ENCODE peak calls at places on chromosomes 5 and 9, in four cellular contexts. One of them, this sample, is unnamed.

GRCh38 chr5:114700823-114701222 is 339.0 kb downstream of the KCNN2 start:
- DNase-seq in body of pancreas: no peak
- DNase-seq in mesendoderm: no peak
- DNase-seq in CD4-positive, alpha-beta memory T cell: no peak
- DNase-seq in this sample: no peak

GRCh38 chr5:140084466-140084865 is 29.4 kb upstream of the PURA start:
- DNase-seq in CD4-positive, alpha-beta memory T cell: no peak
- DNase-seq in mesendoderm: no peak
- DNase-seq in body of pancreas: peak; percentile 21
- DNase-seq in this sample: no peak

GRCh38 chr9:130129425-130130061 is 42.7 kb upstream of the NCS1 start:
- DNase-seq in CD4-positive, alpha-beta memory T cell: no peak
- DNase-seq in mesendoderm: no peak
- DNase-seq in body of pancreas: no peak
- DNase-seq in this sample: no peak

GRCh38 chr5:172915514-172915913 is 43.7 kb upstream of the RPL26L1 start:
- DNase-seq in CD4-positive, alpha-beta memory T cell: no peak
- DNase-seq in body of pancreas: no peak
- DNase-seq in mesendoderm: no peak
- DNase-seq in this sample: no peak

GRCh38 chr5:132426525-132427138 is 57.1 kb downstream of the SLC22A5 start:
- DNase-seq in body of pancreas: peak; percentile 61
- DNase-seq in CD4-positive, alpha-beta memory T cell: peak; percentile 44
- DNase-seq in mesendoderm: peak; percentile 96
- DNase-seq in this sample: peak; percentile 81

GRCh38 chr5:51383494-51384081 is 340 bp downstream of the ISL1 start:
- DNase-seq in CD4-positive, alpha-beta memory T cell: no peak
- DNase-seq in body of pancreas: no peak
- DNase-seq in mesendoderm: peak; percentile 83
- DNase-seq in this sample: no peak

GRCh38 chr5:66653380-66653779 is 57.2 kb downstream of the MAST4 start:
- DNase-seq in CD4-positive, alpha-beta memory T cell: no peak
- DNase-seq in body of pancreas: no peak
- DNase-seq in mesendoderm: peak; percentile 30
- DNase-seq in this sample: no peak

GRCh38 chr5:33271606-33272005 is 169.2 kb upstream of the TARS1 start:
- DNase-seq in body of pancreas: no peak
- DNase-seq in mesendoderm: no peak
- DNase-seq in CD4-positive, alpha-beta memory T cell: no peak
- DNase-seq in this sample: no peak

GRCh38 chr9:112554516-112554915 is 67.9 kb downstream of the KIAA1958 start:
- DNase-seq in CD4-positive, alpha-beta memory T cell: no peak
- DNase-seq in mesendoderm: no peak
- DNase-seq in body of pancreas: no peak
- DNase-seq in this sample: no peak

GRCh38 chr5:128927644-128928043 is 37.6 kb upstream of the SLC27A6 start:
- DNase-seq in mesendoderm: no peak
- DNase-seq in CD4-positive, alpha-beta memory T cell: no peak
- DNase-seq in body of pancreas: no peak
- DNase-seq in this sample: no peak

DNA sequence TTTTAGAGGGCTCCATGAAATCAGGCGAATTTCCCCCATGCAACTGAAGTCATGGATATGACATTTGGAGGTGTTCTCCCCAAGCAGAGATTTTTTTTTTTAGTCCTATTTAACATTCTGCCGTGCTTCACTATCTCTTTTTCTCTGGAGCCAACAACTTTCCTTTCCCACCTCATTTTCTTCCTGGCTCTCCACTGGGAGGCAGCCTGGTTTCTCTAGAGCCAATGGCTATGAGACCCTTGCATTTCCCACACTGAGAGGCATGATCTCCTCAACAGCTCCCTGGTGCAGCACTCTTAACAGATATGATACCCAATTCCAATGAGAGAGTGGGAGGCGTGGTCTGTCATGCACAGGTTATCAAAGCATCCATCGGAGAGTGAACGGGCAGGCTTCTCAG is 310.8 kb downstream of the DRD1 start:
- DNase-seq in mesendoderm: peak; percentile 52
- DNase-seq in CD4-positive, alpha-beta memory T cell: no peak
- DNase-seq in body of pancreas: no peak
- DNase-seq in this sample: no peak
- H3K27ac ChIP-seq in mesendoderm: no peak overlapping the region
- H3K27ac ChIP-seq in CD4-positive, alpha-beta memory T cell: no peak overlapping the region
- H3K27ac ChIP-seq in body of pancreas: no peak overlapping the region
- H3K27ac ChIP-seq in this sample: no peak overlapping the region

GRCh38 chr9:137044502-137045177 is 1.3 kb downstream of the NPDC1 start:
- DNase-seq in CD4-positive, alpha-beta memory T cell: no peak
- DNase-seq in body of pancreas: peak; percentile 62
- DNase-seq in mesendoderm: no peak
- DNase-seq in this sample: no peak

GRCh38 chr9:137048655-137049543 is 2.9 kb upstream of the NPDC1 start:
- DNase-seq in body of pancreas: no peak
- DNase-seq in mesendoderm: no peak
- DNase-seq in CD4-positive, alpha-beta memory T cell: no peak
- DNase-seq in this sample: no peak

GRCh38 chr9:137044042-137044441 is 1.9 kb downstream of the NPDC1 start:
- DNase-seq in body of pancreas: no peak
- DNase-seq in CD4-positive, alpha-beta memory T cell: no peak
- DNase-seq in mesendoderm: no peak
- DNase-seq in this sample: no peak

GRCh38 chr9:137045294-137046093 is 483 bp downstream of the NPDC1 start:
- DNase-seq in body of pancreas: no peak
- DNase-seq in CD4-positive, alpha-beta memory T cell: no peak
- DNase-seq in mesendoderm: no peak
- DNase-seq in this sample: no peak

GRCh38 chr9:137046094-137046787 is at the start of gene NPDC1:
- DNase-seq in body of pancreas: peak; percentile 88
- DNase-seq in CD4-positive, alpha-beta memory T cell: peak; percentile 78
- DNase-seq in mesendoderm: peak; percentile 90
- DNase-seq in this sample: peak; percentile 79
- H3K27ac ChIP-seq in body of pancreas: peak within 1 kb of the TSS; percentile 15
- H3K27ac ChIP-seq in CD4-positive, alpha-beta memory T cell: no peak within 1 kb of the TSS
- H3K27ac ChIP-seq in mesendoderm: no peak within 1 kb of the TSS
- H3K27ac ChIP-seq in this sample: peak within 1 kb of the TSS; percentile 73

DNA sequence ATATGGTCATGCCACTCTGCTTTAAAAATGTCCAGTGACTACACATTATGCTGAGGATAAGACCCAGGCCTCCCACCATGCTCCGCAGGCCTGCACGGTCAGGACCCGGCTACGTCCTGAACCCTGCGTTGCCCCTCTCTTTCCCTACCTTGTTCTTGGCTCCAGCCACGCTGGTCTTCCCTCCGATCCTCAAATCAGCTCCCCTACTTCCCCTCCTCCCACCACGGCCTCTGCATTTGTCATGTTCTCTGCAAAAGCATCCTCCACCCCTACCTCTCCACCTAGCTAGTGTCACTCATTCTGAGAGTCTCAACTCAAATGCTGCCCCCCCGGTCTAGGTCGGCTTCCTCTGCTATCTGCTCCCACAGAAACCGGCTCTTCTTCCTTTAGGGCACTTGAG is 11.2 kb downstream of the GPX3 start:
- DNase-seq in body of pancreas: peak; percentile 9
- DNase-seq in mesendoderm: no peak
- DNase-seq in CD4-positive, alpha-beta memory T cell: no peak
- DNase-seq in this sample: no peak
- H3K27ac ChIP-seq in body of pancreas: no peak overlapping the region
- H3K27ac ChIP-seq in mesendoderm: no peak overlapping the region
- H3K27ac ChIP-seq in CD4-positive, alpha-beta memory T cell: no peak overlapping the region
- H3K27ac ChIP-seq in this sample: no peak overlapping the region

GRCh38 chr5:176895350-176895749 is 3.8 kb downstream of the HK3 start:
- DNase-seq in mesendoderm: no peak
- DNase-seq in body of pancreas: no peak
- DNase-seq in CD4-positive, alpha-beta memory T cell: no peak
- DNase-seq in this sample: no peak
- H3K27ac ChIP-seq in mesendoderm: no peak overlapping the region
- H3K27ac ChIP-seq in body of pancreas: no peak overlapping the region
- H3K27ac ChIP-seq in CD4-positive, alpha-beta memory T cell: no peak overlapping the region
- H3K27ac ChIP-seq in this sample: peak overlapping the region; percentile 18

GRCh38 chr9:34256104-34256503 is 73.0 kb downstream of the KIF24 start:
- DNase-seq in mesendoderm: peak; percentile 17
- DNase-seq in CD4-positive, alpha-beta memory T cell: no peak
- DNase-seq in body of pancreas: no peak
- DNase-seq in this sample: no peak
- H3K27ac ChIP-seq in mesendoderm: no peak overlapping the region
- H3K27ac ChIP-seq in CD4-positive, alpha-beta memory T cell: no peak overlapping the region
- H3K27ac ChIP-seq in body of pancreas: no peak overlapping the region
- H3K27ac ChIP-seq in this sample: no peak overlapping the region

GRCh38 chr9:121359358-121360294 is 10.4 kb downstream of the STOM start:
- DNase-seq in body of pancreas: no peak
- DNase-seq in mesendoderm: no peak
- DNase-seq in CD4-positive, alpha-beta memory T cell: no peak
- DNase-seq in this sample: no peak

GRCh38 chr9:121358747-121359146 is 11.3 kb downstream of the STOM start:
- DNase-seq in body of pancreas: no peak
- DNase-seq in mesendoderm: no peak
- DNase-seq in CD4-positive, alpha-beta memory T cell: no peak
- DNase-seq in this sample: no peak

GRCh38 chr9:121362813-121363585 is 7.1 kb downstream of the STOM start:
- DNase-seq in body of pancreas: no peak
- DNase-seq in mesendoderm: no peak
- DNase-seq in CD4-positive, alpha-beta memory T cell: no peak
- DNase-seq in this sample: no peak

GRCh38 chr9:121363586-121363961 is 6.5 kb downstream of the STOM start:
- DNase-seq in body of pancreas: no peak
- DNase-seq in CD4-positive, alpha-beta memory T cell: no peak
- DNase-seq in mesendoderm: no peak
- DNase-seq in this sample: no peak

GRCh38 chr9:121360975-121361374 is 9.1 kb downstream of the STOM start:
- DNase-seq in mesendoderm: no peak
- DNase-seq in body of pancreas: no peak
- DNase-seq in CD4-positive, alpha-beta memory T cell: no peak
- DNase-seq in this sample: no peak
- H3K27ac ChIP-seq in mesendoderm: no peak overlapping the region
- H3K27ac ChIP-seq in body of pancreas: no peak overlapping the region
- H3K27ac ChIP-seq in CD4-positive, alpha-beta memory T cell: no peak overlapping the region
- H3K27ac ChIP-seq in this sample: peak overlapping the region; percentile 96

GRCh38 chr9:72786948-72787347 is 165.9 kb downstream of the ALDH1A1 start:
- DNase-seq in mesendoderm: no peak
- DNase-seq in CD4-positive, alpha-beta memory T cell: no peak
- DNase-seq in body of pancreas: no peak
- DNase-seq in this sample: no peak
- H3K27ac ChIP-seq in mesendoderm: no peak overlapping the region
- H3K27ac ChIP-seq in CD4-positive, alpha-beta memory T cell: no peak overlapping the region
- H3K27ac ChIP-seq in body of pancreas: no peak overlapping the region
- H3K27ac ChIP-seq in this sample: no peak overlapping the region

GRCh38 chr9:134405527-134405926 is 79.3 kb downstream of the RXRA start:
- DNase-seq in mesendoderm: no peak
- DNase-seq in body of pancreas: no peak
- DNase-seq in CD4-positive, alpha-beta memory T cell: no peak
- DNase-seq in this sample: no peak
- H3K27ac ChIP-seq in mesendoderm: no peak overlapping the region
- H3K27ac ChIP-seq in body of pancreas: no peak overlapping the region
- H3K27ac ChIP-seq in CD4-positive, alpha-beta memory T cell: no peak overlapping the region
- H3K27ac ChIP-seq in this sample: no peak overlapping the region

GRCh38 chr9:34204011-34204635 is 25.3 kb downstream of the UBAP1 start:
- DNase-seq in CD4-positive, alpha-beta memory T cell: no peak
- DNase-seq in mesendoderm: no peak
- DNase-seq in body of pancreas: no peak
- DNase-seq in this sample: no peak
- H3K27ac ChIP-seq in CD4-positive, alpha-beta memory T cell: no peak overlapping the region
- H3K27ac ChIP-seq in mesendoderm: no peak overlapping the region
- H3K27ac ChIP-seq in body of pancreas: no peak overlapping the region
- H3K27ac ChIP-seq in this sample: no peak overlapping the region

GRCh38 chr9:70601000-70601929 is 186.8 kb upstream of the KLF9 start:
- DNase-seq in body of pancreas: peak; percentile 82
- DNase-seq in CD4-positive, alpha-beta memory T cell: no peak
- DNase-seq in mesendoderm: no peak
- DNase-seq in this sample: peak; percentile 84
- H3K27ac ChIP-seq in body of pancreas: no peak overlapping the region
- H3K27ac ChIP-seq in CD4-positive, alpha-beta memory T cell: no peak overlapping the region
- H3K27ac ChIP-seq in mesendoderm: no peak overlapping the region
- H3K27ac ChIP-seq in this sample: peak overlapping the region; percentile 80

This sample was measured in lung.